ENCODE peak calls at places on chromosomes 4 and X, in four cellular contexts. F is CD8-positive, alpha-beta T cell; V is CD8-positive, alpha-beta memory T cell; W is SK-N-SH. J is an unnamed sample.

GRCh38 chr4:156692016-156692415 is 279.6 kb downstream of the PDGFC start:
- DNase-seq in F (no peak), V (no peak), W (no peak), J (no peak)

GRCh38 chr4:158914178-158914577 is 145.4 kb downstream of the FNIP2 start:
- DNase-seq in F (no peak), V (no peak), W (no peak), J (no peak)

GRCh38 chr4:47972721-47973120 is 43.8 kb downstream of the CNGA1 start:
- DNase-seq in F (no peak), V (no peak), W (no peak), J (no peak)

GRCh38 chr4:1245481-1246051 is 3.4 kb downstream of the CTBP1 start:
- DNase-seq in F (no peak), V (no peak), W (peak; percentile 27), J (no peak)

GRCh38 chrX:119194631-119195030 is 41.5 kb upstream of the PGRMC1 start:
- DNase-seq in F (no peak), V (no peak), W (no peak), J (peak; percentile 28)

GRCh38 chrX:70411475-70411874 is 11.6 kb upstream of the GDPD2 start:
- DNase-seq in F (no peak), V (no peak), W (no peak), J (no peak)

GRCh38 chrX:154804957-154805695 is at the start of gene MPP1:
- DNase-seq in F (peak; percentile 62), V (peak; percentile 68), W (peak; percentile 89), J (no peak)

GRCh38 chr4:98669577-98669976 is 11.2 kb upstream of the TSPAN5 start:
- DNase-seq in F (no peak), V (no peak), W (no peak), J (no peak)

GRCh38 chrX:17564689-17565409 is 172.4 kb upstream of the SCML1 start:
- DNase-seq in F (no peak), V (no peak), W (no peak), J (no peak)

GRCh38 chrX:69060631-69061408 is 104.4 kb downstream of the PJA1 start:
- DNase-seq in F (no peak), V (no peak), W (no peak), J (no peak)

GRCh38 chr4:67539830-67540229 is 5.5 kb downstream of the CENPC start:
- DNase-seq in F (no peak), V (no peak), W (no peak), J (no peak)

GRCh38 chr4:67533112-67533511 is 12.2 kb downstream of the CENPC start:
- DNase-seq in F (no peak), V (no peak), W (no peak), J (no peak)

GRCh38 chr4:67531349-67531748 is 14.0 kb downstream of the CENPC start:
- DNase-seq in F (no peak), V (no peak), W (no peak), J (peak; percentile 90)

GRCh38 chr4:67535280-67535840 is 9.9 kb downstream of the CENPC start:
- DNase-seq in F (no peak), V (no peak), W (no peak), J (no peak)
- H3K36me3 ChIP-seq in F (peaks cover 24% of the 10 kb centered on the region), V (peaks cover 29% of the 10 kb centered on the region), W (peaks cover 62% of the 10 kb centered on the region), J (peaks cover 73% of the 10 kb centered on the region)

GRCh38 chr4:2849267-2850140 is 5.9 kb downstream of the ADD1 start:
- DNase-seq in F (no peak), V (no peak), W (no peak), J (no peak)
- H3K4me1 ChIP-seq in F (peaks cover 76% of the 10 kb centered on the region), V (peaks cover 77% of the 10 kb centered on the region), W (peaks cover 10% of the 10 kb centered on the region), J (peaks cover 8% of the 10 kb centered on the region)

DNA sequence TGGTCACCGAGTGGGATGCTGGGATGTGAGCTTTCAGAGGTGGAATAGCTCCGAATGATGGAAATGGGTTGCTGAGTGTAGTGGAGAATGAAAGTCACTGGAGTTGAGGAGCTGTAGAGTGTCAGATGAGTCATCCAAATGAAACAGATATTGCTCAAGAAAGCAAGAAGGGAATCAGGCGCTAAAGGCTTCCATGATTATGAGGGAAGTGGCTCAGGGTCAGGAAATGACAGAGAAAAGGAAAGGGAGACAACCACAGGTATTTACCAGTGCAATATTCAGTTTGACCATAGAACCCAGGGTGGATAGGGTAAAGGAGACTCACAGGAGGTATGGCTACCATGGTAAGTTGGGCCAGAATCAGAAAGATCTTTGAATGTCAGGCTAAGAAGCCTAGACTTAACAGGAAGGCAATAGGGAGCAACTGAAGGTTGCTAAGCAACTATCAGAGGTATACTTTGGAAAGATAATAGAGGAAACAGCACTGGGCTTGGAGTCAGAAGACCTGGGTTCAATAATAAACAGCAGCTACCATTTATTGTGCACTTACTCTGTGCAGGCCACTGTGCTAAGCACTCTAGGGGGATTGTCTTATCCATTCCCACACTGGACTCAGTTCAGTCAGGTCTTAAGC is 11.7 kb downstream of the LAS1L start:
- DNase-seq in F (no peak), V (no peak), W (no peak), J (no peak)
- H3K36me3 ChIP-seq in F (peaks cover 23% of the 10 kb centered on the region), V (peaks cover 28% of the 10 kb centered on the region), W (peaks cover 42% of the 10 kb centered on the region), J (peaks cover 36% of the 10 kb centered on the region)

DNA sequence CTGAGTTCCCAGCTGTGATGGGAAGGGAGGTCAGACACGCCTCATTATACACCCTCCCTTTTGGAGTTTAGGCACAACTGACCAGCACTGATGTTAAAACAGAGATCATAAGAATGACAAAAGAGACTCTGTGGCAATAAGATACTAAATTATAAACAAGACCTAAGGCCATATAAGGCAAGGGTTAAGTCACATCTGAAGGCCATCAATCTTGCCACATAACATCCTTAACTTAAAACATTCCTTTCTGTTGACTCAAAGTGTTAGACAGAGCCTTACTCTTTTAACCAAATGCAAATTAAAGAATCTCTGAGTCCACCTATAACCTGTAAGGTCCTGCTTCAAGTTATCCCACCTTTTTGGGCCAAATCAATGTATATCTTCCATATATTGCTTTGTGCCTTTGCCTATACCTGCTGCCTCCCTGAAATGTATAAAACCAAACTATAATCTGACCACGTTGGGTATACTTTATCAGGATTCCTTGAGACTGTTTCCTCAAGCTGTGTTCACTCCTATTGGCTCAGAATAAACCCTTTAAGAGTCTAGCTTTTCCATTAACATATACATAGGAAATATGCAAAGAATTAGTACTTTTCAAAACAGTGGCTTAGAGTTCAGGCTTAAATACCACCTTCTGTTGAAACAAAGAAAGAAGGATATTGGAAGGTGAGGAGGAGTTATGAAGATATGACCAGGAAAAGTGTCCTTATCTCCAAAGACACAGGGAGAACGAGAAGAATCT is 214.4 kb upstream of the PPP1R2C start:
- DNase-seq in F (no peak), V (no peak), W (no peak), J (no peak)
- H3K4me1 ChIP-seq in F (no peaks in the 10 kb centered on the region), V (no peaks in the 10 kb centered on the region), W (no peaks in the 10 kb centered on the region), J (peaks cover 2% of the 10 kb centered on the region)